ENCODE peak calls at places on chromosomes 6 and 20, in four cellular contexts. One of them, this sample, is unnamed.

GRCh38 chr6:63802606-63803206 is 167.1 kb downstream of the PHF3 start:
- DNase-seq in A549: no peak
- DNase-seq in HepG2: peak; percentile 31
- DNase-seq in K562: no peak
- DNase-seq in this sample: no peak

GRCh38 chr6:55963301-55963700 is 87.9 kb upstream of the BMP5 start:
- DNase-seq in A549: no peak
- DNase-seq in HepG2: peak; percentile 6
- DNase-seq in K562: no peak
- DNase-seq in this sample: peak; percentile 35

GRCh38 chr6:78607188-78607587 is 260.2 kb upstream of the IRAK1BP1 start:
- DNase-seq in HepG2: no peak
- DNase-seq in K562: no peak
- DNase-seq in A549: no peak
- DNase-seq in this sample: no peak

GRCh38 chr6:44078795-44079671 is 48.2 kb downstream of the MRPL14 start:
- DNase-seq in K562: peak; percentile 80
- DNase-seq in A549: peak; percentile 65
- DNase-seq in HepG2: peak; percentile 79
- DNase-seq in this sample: peak; percentile 86

GRCh38 chr6:125415921-125416320 is 114.2 kb upstream of the HDDC2 start:
- DNase-seq in K562: no peak
- DNase-seq in A549: no peak
- DNase-seq in HepG2: no peak
- DNase-seq in this sample: no peak

GRCh38 chr20:56414842-56415765 is 3.0 kb downstream of the CASS4 start:
- DNase-seq in A549: no peak
- DNase-seq in K562: peak; percentile 73
- DNase-seq in HepG2: no peak
- DNase-seq in this sample: no peak

GRCh38 chr20:32456869-32457421 is 98.8 kb downstream of the ASXL1 start:
- DNase-seq in A549: peak; percentile 90
- DNase-seq in K562: no peak
- DNase-seq in HepG2: no peak
- DNase-seq in this sample: peak; percentile 86

GRCh38 chr20:45892828-45893500 is 1.8 kb downstream of the CTSA start:
- DNase-seq in K562: no peak
- DNase-seq in A549: no peak
- DNase-seq in HepG2: no peak
- DNase-seq in this sample: no peak

GRCh38 chr6:118775381-118775780 is 118.6 kb upstream of the ASF1A start:
- DNase-seq in HepG2: no peak
- DNase-seq in K562: no peak
- DNase-seq in A549: no peak
- DNase-seq in this sample: no peak

GRCh38 chr6:156419594-156419993 is 357.6 kb upstream of the ARID1B start:
- DNase-seq in HepG2: no peak
- DNase-seq in K562: no peak
- DNase-seq in A549: no peak
- DNase-seq in this sample: no peak

GRCh38 chr6:128519931-128520435 is 416 bp downstream of the PTPRK start:
- DNase-seq in A549: no peak
- DNase-seq in HepG2: no peak
- DNase-seq in K562: no peak
- DNase-seq in this sample: no peak

GRCh38 chr20:986733-987355 is 15.3 kb downstream of the RSPO4 start:
- DNase-seq in K562: no peak
- DNase-seq in A549: no peak
- DNase-seq in HepG2: no peak
- DNase-seq in this sample: no peak

GRCh38 chr6:15792842-15793241 is 130.0 kb upstream of the DTNBP1 start:
- DNase-seq in K562: no peak
- DNase-seq in HepG2: no peak
- DNase-seq in A549: no peak
- DNase-seq in this sample: no peak

GRCh38 chr20:51712501-51713212 is 55.5 kb downstream of the ATP9A start:
- DNase-seq in A549: peak; percentile 49
- DNase-seq in K562: no peak
- DNase-seq in HepG2: peak; percentile 55
- DNase-seq in this sample: peak; percentile 52

GRCh38 chr6:35728663-35729348 is 8.0 kb upstream of the ARMC12 start:
- DNase-seq in K562: peak; percentile 25
- DNase-seq in A549: no peak
- DNase-seq in HepG2: no peak
- DNase-seq in this sample: no peak

GRCh38 chr6:786946-787763 is 94.2 kb upstream of the EXOC2 start:
- DNase-seq in A549: peak; percentile 18
- DNase-seq in K562: peak; percentile 59
- DNase-seq in HepG2: peak; percentile 35
- DNase-seq in this sample: peak; percentile 35

GRCh38 chr20:46694484-46694883 is 5.2 kb upstream of the TP53RK start:
- DNase-seq in A549: no peak
- DNase-seq in K562: peak; percentile 70
- DNase-seq in HepG2: no peak
- DNase-seq in this sample: no peak

GRCh38 chr20:32125511-32125910 is 16.0 kb downstream of the TM9SF4 start:
- DNase-seq in K562: no peak
- DNase-seq in A549: no peak
- DNase-seq in HepG2: no peak
- DNase-seq in this sample: no peak

GRCh38 chr20:20763652-20764051 is 51.2 kb upstream of the RALGAPA2 start:
- DNase-seq in K562: no peak
- DNase-seq in HepG2: no peak
- DNase-seq in A549: no peak
- DNase-seq in this sample: no peak

GRCh38 chr6:43477235-43478007 is at the start of gene TJAP1:
- DNase-seq in A549: peak; percentile 69
- DNase-seq in K562: peak; percentile 95
- DNase-seq in HepG2: peak; percentile 80
- DNase-seq in this sample: peak; percentile 98

GRCh38 chr20:56735087-56735642 is 106.1 kb downstream of the TFAP2C start:
- DNase-seq in HepG2: no peak
- DNase-seq in A549: no peak
- DNase-seq in K562: no peak
- DNase-seq in this sample: peak; percentile 24

GRCh38 chr6:84118191-84118590 is 84.6 kb downstream of the MRAP2 start:
- DNase-seq in K562: no peak
- DNase-seq in HepG2: no peak
- DNase-seq in A549: no peak
- DNase-seq in this sample: no peak

GRCh38 chr20:45917790-45918141 is 5.8 kb upstream of the PLTP start:
- DNase-seq in A549: no peak
- DNase-seq in HepG2: no peak
- DNase-seq in K562: no peak
- DNase-seq in this sample: no peak

GRCh38 chr20:64030371-64031134 is 5.4 kb upstream of the C20orf204 start:
- DNase-seq in K562: no peak
- DNase-seq in A549: no peak
- DNase-seq in HepG2: no peak
- DNase-seq in this sample: no peak

GRCh38 chr6:125714431-125715090 is 34.9 kb upstream of the HEY2 start:
- DNase-seq in A549: no peak
- DNase-seq in K562: no peak
- DNase-seq in HepG2: no peak
- DNase-seq in this sample: no peak

GRCh38 chr6:56659721-56660373 is 17.2 kb upstream of the DST start:
- DNase-seq in K562: no peak
- DNase-seq in HepG2: no peak
- DNase-seq in A549: no peak
- DNase-seq in this sample: no peak

GRCh38 chr20:24469116-24470030 is at the start of gene SYNDIG1:
- DNase-seq in HepG2: no peak
- DNase-seq in K562: no peak
- DNase-seq in A549: peak; percentile 25
- DNase-seq in this sample: peak; percentile 73

GRCh38 chr20:24465168-24465567 is 4.3 kb upstream of the SYNDIG1 start:
- DNase-seq in A549: no peak
- DNase-seq in K562: no peak
- DNase-seq in HepG2: no peak
- DNase-seq in this sample: no peak

GRCh38 chr20:24468401-24469115 is 871 bp upstream of the SYNDIG1 start:
- DNase-seq in K562: no peak
- DNase-seq in HepG2: no peak
- DNase-seq in A549: no peak
- DNase-seq in this sample: no peak

GRCh38 chr20:24462461-24463010 is 6.9 kb upstream of the SYNDIG1 start:
- DNase-seq in K562: no peak
- DNase-seq in HepG2: no peak
- DNase-seq in A549: no peak
- DNase-seq in this sample: peak; percentile 36

GRCh38 chr20:24465730-24466129 is 3.7 kb upstream of the SYNDIG1 start:
- DNase-seq in A549: no peak
- DNase-seq in HepG2: no peak
- DNase-seq in K562: no peak
- DNase-seq in this sample: no peak
- TF ChIP-seq NR3C1 in A549: no peak
- TF ChIP-seq NR3C1 in HepG2: no peak
- TF ChIP-seq NR3C1 in K562: no peak
- TF ChIP-seq NR3C1 in this sample: no peak

DNA sequence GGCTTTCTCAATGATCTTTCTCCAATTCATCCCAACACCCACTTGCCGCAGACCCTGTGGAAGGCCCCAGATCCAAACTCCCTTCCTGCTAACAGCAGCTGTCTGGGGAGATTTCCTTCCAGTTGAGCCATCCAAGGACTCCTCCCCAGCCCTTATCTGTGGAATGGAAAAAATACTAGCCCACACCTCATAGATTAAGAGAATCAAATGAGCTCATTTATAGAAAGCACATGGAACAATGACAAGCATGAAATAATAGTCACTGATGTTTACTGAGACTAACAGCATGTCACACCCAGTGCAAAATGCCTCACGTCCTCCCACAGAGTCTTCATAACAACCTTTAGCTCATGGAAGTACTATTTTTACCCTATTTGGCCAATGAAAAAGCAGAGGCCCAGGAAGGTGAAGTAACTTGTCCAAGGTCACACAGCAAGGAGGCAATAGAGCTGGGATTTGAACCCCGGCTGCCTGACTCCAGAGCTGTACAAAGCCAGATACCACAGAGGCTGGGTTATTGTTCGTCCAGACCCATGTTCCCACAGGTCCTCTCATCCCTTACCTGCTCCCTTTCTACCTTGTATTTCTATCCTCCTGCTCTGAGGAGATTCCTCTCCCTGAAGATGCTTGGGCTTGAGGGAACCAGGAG is 23.4 kb upstream of the PTGIS start:
- DNase-seq in K562: no peak
- DNase-seq in A549: no peak
- DNase-seq in HepG2: no peak
- DNase-seq in this sample: no peak
- TF ChIP-seq NR3C1 in K562: no peak
- TF ChIP-seq NR3C1 in A549: no peak
- TF ChIP-seq NR3C1 in HepG2: no peak
- TF ChIP-seq NR3C1 in this sample: no peak

DNA sequence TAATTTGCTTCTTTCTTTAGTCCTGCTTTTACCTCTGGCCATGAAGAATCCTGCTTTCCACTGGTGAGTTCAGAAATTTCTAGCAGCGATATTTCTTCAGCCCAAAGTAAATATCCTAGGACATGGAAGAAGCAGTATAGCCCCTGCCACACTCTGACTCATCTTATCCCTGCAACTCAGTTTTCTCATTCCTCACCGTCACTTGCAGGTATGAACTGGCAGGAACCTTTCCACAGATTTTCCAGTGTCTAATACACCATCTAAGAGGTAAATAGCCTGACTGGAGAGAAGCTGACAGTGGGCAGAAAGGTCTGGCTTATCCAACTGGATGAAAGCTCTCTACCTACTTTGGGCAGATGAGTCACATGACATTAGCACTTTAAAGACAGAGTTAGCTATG is 816.7 kb upstream of the FLRT3 start:
- DNase-seq in HepG2: no peak
- DNase-seq in K562: no peak
- DNase-seq in A549: no peak
- DNase-seq in this sample: no peak
- TF ChIP-seq NR3C1 in HepG2: no peak
- TF ChIP-seq NR3C1 in K562: no peak
- TF ChIP-seq NR3C1 in A549: no peak
- TF ChIP-seq NR3C1 in this sample: no peak

GRCh38 chr20:8155229-8155628 is 23.2 kb downstream of the PLCB1 start:
- DNase-seq in HepG2: peak; percentile 82
- DNase-seq in A549: no peak
- DNase-seq in K562: no peak
- DNase-seq in this sample: no peak

GRCh38 chr20:8156603-8157079 is 24.6 kb downstream of the PLCB1 start:
- DNase-seq in HepG2: peak; percentile 90
- DNase-seq in A549: peak; percentile 28
- DNase-seq in K562: no peak
- DNase-seq in this sample: no peak

GRCh38 chr20:8154636-8155035 is 22.6 kb downstream of the PLCB1 start:
- DNase-seq in K562: no peak
- DNase-seq in A549: no peak
- DNase-seq in HepG2: no peak
- DNase-seq in this sample: no peak

GRCh38 chr20:8153281-8153908 is 21.3 kb downstream of the PLCB1 start:
- DNase-seq in HepG2: no peak
- DNase-seq in K562: no peak
- DNase-seq in A549: no peak
- DNase-seq in this sample: no peak

DNA sequence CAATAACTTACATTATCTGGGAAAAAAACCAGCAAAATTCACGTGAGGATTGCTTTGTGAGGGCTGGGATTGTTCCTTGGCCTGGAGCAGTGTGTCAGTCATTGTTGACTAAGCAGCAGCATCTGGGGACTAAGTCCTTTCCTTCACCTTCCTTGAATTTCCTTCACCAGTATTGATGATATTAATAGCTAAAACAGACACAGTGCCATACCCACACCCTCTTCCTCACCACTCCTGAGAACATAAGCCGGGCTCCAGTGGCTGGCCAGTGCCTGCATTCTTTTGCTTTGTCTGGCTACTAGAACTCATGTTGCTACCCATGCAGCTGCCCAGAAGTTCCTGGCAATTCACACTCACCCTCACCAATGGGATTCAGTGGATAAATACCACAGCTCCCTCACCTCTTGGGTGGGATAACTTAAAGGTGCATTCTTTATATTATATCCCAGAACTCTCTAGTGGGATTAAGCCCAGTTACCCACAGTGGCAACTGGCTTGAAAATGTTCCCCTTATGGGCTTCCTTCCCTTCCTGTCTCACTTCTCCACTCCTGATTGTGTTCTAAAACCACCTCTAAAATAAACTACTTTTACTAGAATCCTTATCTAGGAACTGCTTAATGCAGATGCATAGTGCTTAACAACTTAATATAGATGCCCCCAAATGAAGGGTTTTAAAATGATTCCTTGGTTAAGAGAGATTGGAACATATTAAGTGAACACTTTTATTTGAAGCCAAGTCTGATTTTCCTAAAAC is 24.0 kb downstream of the PLCB1 start:
- DNase-seq in K562: no peak
- DNase-seq in HepG2: peak; percentile 47
- DNase-seq in A549: no peak
- DNase-seq in this sample: no peak
- TF ChIP-seq NR3C1 in K562: no peak
- TF ChIP-seq NR3C1 in HepG2: no peak
- TF ChIP-seq NR3C1 in A549: no peak
- TF ChIP-seq NR3C1 in this sample: no peak

This sample was measured in WTC11.